ENCODE peak calls at places on chromosomes 6 and 20, in six cellular contexts. C, Z, W, V, J and H are unnamed samples.

GRCh38 chr6:3023663-3024483 is 24.2 kb downstream of the NQO2 start:
- DNase-seq in W (peak), C (peak), Z (peak), V (peak), J (peak), H (peak)

GRCh38 chr20:37643400-37643799 is 50.4 kb upstream of the CTNNBL1 start:
- DNase-seq in V (no peak), W (no peak), C (peak), Z (no peak), J (no peak), H (no peak)

GRCh38 chr6:16257999-16258708 is 19.8 kb downstream of the GMPR start:
- DNase-seq in Z (no peak), V (no peak), J (no peak), W (no peak), C (no peak), H (peak)

GRCh38 chr6:3258201-3258600 is 546 bp upstream of the PSMG4 start:
- DNase-seq in C (no peak), Z (no peak), J (no peak), V (peak), W (no peak), H (no peak)

GRCh38 chr6:113642714-113643442 is 214.3 kb upstream of the MARCKS start:
- DNase-seq in J (peak), V (no peak), W (peak), Z (peak), C (peak), H (no peak)

GRCh38 chr20:61582196-61582923 is 330.3 kb downstream of the CDH4 start:
- DNase-seq in C (no peak), V (no peak), Z (no peak), J (no peak), W (no peak), H (no peak)

GRCh38 chr6:139778688-139779087 is 404.2 kb upstream of the CITED2 start:
- DNase-seq in W (peak), V (no peak), C (peak), J (peak), Z (no peak), H (peak)

GRCh38 chr6:14423330-14423729 is 305.8 kb downstream of the CD83 start:
- DNase-seq in Z (no peak), C (peak), W (peak), V (no peak), J (no peak), H (peak)

GRCh38 chr6:5529015-5529414 is 267.7 kb downstream of the FARS2 start:
- DNase-seq in C (no peak), W (peak), Z (no peak), V (no peak), J (no peak), H (no peak)

GRCh38 chr6:144150673-144151009 is 324 bp downstream of the STX11 start:
- DNase-seq in V (peak), W (peak), J (peak), C (peak), Z (no peak), H (peak)

GRCh38 chr20:38222231-38222922 is 38.2 kb downstream of the KIAA1755 start:
- DNase-seq in W (peak), J (peak), Z (peak), C (peak), V (peak), H (peak)

GRCh38 chr6:161141173-161141572 is 132.7 kb downstream of the AGPAT4 start:
- DNase-seq in Z (no peak), W (no peak), C (no peak), V (no peak), J (no peak), H (peak)

GRCh38 chr20:41355192-41355591 is 11.4 kb downstream of the EMILIN3 start:
- DNase-seq in V (no peak), W (no peak), Z (no peak), J (no peak), C (no peak), H (no peak)

GRCh38 chr6:25882066-25882496 is 8.0 kb upstream of the SLC17A3 start:
- DNase-seq in W (no peak), C (no peak), J (no peak), Z (no peak), V (no peak), H (no peak)

GRCh38 chr6:17493286-17493685 is 99.9 kb downstream of the CAP2 start:
- DNase-seq in C (peak), W (peak), V (no peak), Z (peak), J (peak), H (peak)

GRCh38 chr6:21800330-21800729 is 206.8 kb downstream of the SOX4 start:
- DNase-seq in J (no peak), V (no peak), C (no peak), Z (no peak), W (no peak), H (no peak)

GRCh38 chr6:46170357-46171289 is at the start of gene ENPP5:
- DNase-seq in C (no peak), W (peak), Z (peak), J (peak), V (peak), H (no peak)

GRCh38 chr6:103729658-103730057 is 1130.1 kb downstream of the HACE1 start:
- DNase-seq in Z (no peak), J (no peak), C (no peak), V (no peak), W (no peak), H (no peak)

GRCh38 chr6:6910734-6911295 is 196.9 kb upstream of the RREB1 start:
- DNase-seq in Z (no peak), J (peak), V (no peak), W (peak), C (no peak), H (no peak)

GRCh38 chr20:1029980-1030379 is 27.9 kb upstream of the RSPO4 start:
- DNase-seq in C (no peak), V (no peak), W (no peak), Z (no peak), J (no peak), H (no peak)

GRCh38 chr6:157157228-157157627 is 166.1 kb downstream of the TMEM242 start:
- DNase-seq in J (no peak), V (no peak), C (no peak), W (no peak), Z (no peak), H (no peak)

GRCh38 chr20:36975085-36975829 is 23.7 kb upstream of the SAMHD1 start:
- DNase-seq in Z (no peak), V (peak), J (no peak), C (no peak), W (no peak), H (no peak)

GRCh38 chr6:119683022-119683421 is 333.5 kb upstream of the MAN1A1 start:
- DNase-seq in W (no peak), J (peak), C (no peak), V (no peak), Z (no peak), H (no peak)